ENCODE peak calls at places on chromosomes 4 and X, in seven cellular contexts. One of them, this sample, is unnamed.

GRCh38 chr4:109432676-109433075 is 939 bp upstream of the SEC24B start:
- DNase-seq in Peyer's patch: no peak
- DNase-seq in lower lobe of right lung: no peak
- DNase-seq in HCT116: no peak
- DNase-seq in CD8-positive, alpha-beta memory T cell: no peak
- DNase-seq in brain microvascular endothelial cell: peak; percentile 70
- DNase-seq in pancreas: no peak
- DNase-seq in this sample: peak; percentile 48

GRCh38 chr4:8050555-8051206 is 107.9 kb downstream of the ABLIM2 start:
- DNase-seq in Peyer's patch: no peak
- DNase-seq in lower lobe of right lung: peak; percentile 80
- DNase-seq in HCT116: no peak
- DNase-seq in CD8-positive, alpha-beta memory T cell: no peak
- DNase-seq in brain microvascular endothelial cell: peak; percentile 19
- DNase-seq in pancreas: peak; percentile 64
- DNase-seq in this sample: no peak

GRCh38 chrX:23832750-23833149 is 49.8 kb downstream of the SAT1 start:
- DNase-seq in Peyer's patch: no peak
- DNase-seq in lower lobe of right lung: no peak
- DNase-seq in HCT116: no peak
- DNase-seq in CD8-positive, alpha-beta memory T cell: no peak
- DNase-seq in brain microvascular endothelial cell: no peak
- DNase-seq in pancreas: no peak
- DNase-seq in this sample: no peak

GRCh38 chr4:4761128-4761991 is 98.1 kb upstream of the MSX1 start:
- DNase-seq in Peyer's patch: no peak
- DNase-seq in lower lobe of right lung: no peak
- DNase-seq in HCT116: peak; percentile 76
- DNase-seq in CD8-positive, alpha-beta memory T cell: no peak
- DNase-seq in brain microvascular endothelial cell: no peak
- DNase-seq in pancreas: no peak
- DNase-seq in this sample: no peak

GRCh38 chrX:55710701-55711100 is 6.8 kb upstream of the RRAGB start:
- DNase-seq in Peyer's patch: no peak
- DNase-seq in lower lobe of right lung: no peak
- DNase-seq in HCT116: no peak
- DNase-seq in CD8-positive, alpha-beta memory T cell: no peak
- DNase-seq in brain microvascular endothelial cell: peak; percentile 24
- DNase-seq in pancreas: peak; percentile 10
- DNase-seq in this sample: peak; percentile 70

GRCh38 chrX:7132335-7133035 is 15.0 kb upstream of the STS start:
- DNase-seq in Peyer's patch: peak; percentile 68
- DNase-seq in lower lobe of right lung: peak; percentile 74
- DNase-seq in HCT116: peak; percentile 56
- DNase-seq in CD8-positive, alpha-beta memory T cell: no peak
- DNase-seq in brain microvascular endothelial cell: peak; percentile 86
- DNase-seq in pancreas: peak; percentile 84
- DNase-seq in this sample: peak; percentile 91

GRCh38 chr4:15649914-15650545 is 5.1 kb downstream of the FBXL5 start:
- DNase-seq in Peyer's patch: no peak
- DNase-seq in lower lobe of right lung: no peak
- DNase-seq in HCT116: peak; percentile 45
- DNase-seq in CD8-positive, alpha-beta memory T cell: peak; percentile 17
- DNase-seq in brain microvascular endothelial cell: peak; percentile 52
- DNase-seq in pancreas: peak; percentile 28
- DNase-seq in this sample: peak; percentile 61

GRCh38 chr4:185238261-185238681 is 28.9 kb downstream of the SNX25 start:
- DNase-seq in Peyer's patch: no peak
- DNase-seq in lower lobe of right lung: no peak
- DNase-seq in HCT116: no peak
- DNase-seq in CD8-positive, alpha-beta memory T cell: no peak
- DNase-seq in brain microvascular endothelial cell: peak; percentile 48
- DNase-seq in pancreas: no peak
- DNase-seq in this sample: no peak

GRCh38 chrX:63661676-63662075 is 123.3 kb downstream of the ARHGEF9 start:
- DNase-seq in Peyer's patch: no peak
- DNase-seq in lower lobe of right lung: no peak
- DNase-seq in HCT116: no peak
- DNase-seq in CD8-positive, alpha-beta memory T cell: no peak
- DNase-seq in brain microvascular endothelial cell: no peak
- DNase-seq in pancreas: no peak
- DNase-seq in this sample: no peak

GRCh38 chrX:154411981-154412340 is 622 bp downstream of the TAFAZZIN start:
- DNase-seq in Peyer's patch: peak; percentile 74
- DNase-seq in lower lobe of right lung: peak; percentile 81
- DNase-seq in HCT116: no peak
- DNase-seq in CD8-positive, alpha-beta memory T cell: no peak
- DNase-seq in brain microvascular endothelial cell: no peak
- DNase-seq in pancreas: peak; percentile 49
- DNase-seq in this sample: no peak

GRCh38 chr4:85132570-85132969 is 166.1 kb upstream of the WDFY3 start:
- DNase-seq in Peyer's patch: no peak
- DNase-seq in lower lobe of right lung: no peak
- DNase-seq in HCT116: no peak
- DNase-seq in CD8-positive, alpha-beta memory T cell: no peak
- DNase-seq in brain microvascular endothelial cell: no peak
- DNase-seq in pancreas: no peak
- DNase-seq in this sample: no peak

GRCh38 chr4:184417802-184418511 is 56.4 kb downstream of the IRF2 start:
- DNase-seq in Peyer's patch: no peak
- DNase-seq in lower lobe of right lung: no peak
- DNase-seq in HCT116: peak; percentile 51
- DNase-seq in CD8-positive, alpha-beta memory T cell: no peak
- DNase-seq in brain microvascular endothelial cell: peak; percentile 58
- DNase-seq in pancreas: no peak
- DNase-seq in this sample: peak; percentile 99

GRCh38 chr4:129344058-129344457 is 248.1 kb downstream of the C4orf33 start:
- DNase-seq in Peyer's patch: no peak
- DNase-seq in lower lobe of right lung: no peak
- DNase-seq in HCT116: peak; percentile 39
- DNase-seq in CD8-positive, alpha-beta memory T cell: no peak
- DNase-seq in brain microvascular endothelial cell: peak; percentile 40
- DNase-seq in pancreas: peak; percentile 35
- DNase-seq in this sample: peak; percentile 64

GRCh38 chr4:183008492-183008891 is 90.6 kb upstream of the WWC2 start:
- DNase-seq in Peyer's patch: no peak
- DNase-seq in lower lobe of right lung: no peak
- DNase-seq in HCT116: no peak
- DNase-seq in CD8-positive, alpha-beta memory T cell: no peak
- DNase-seq in brain microvascular endothelial cell: no peak
- DNase-seq in pancreas: no peak
- DNase-seq in this sample: no peak

GRCh38 chrX:109931677-109932076 is 71.2 kb upstream of the TMEM164 start:
- DNase-seq in Peyer's patch: no peak
- DNase-seq in lower lobe of right lung: no peak
- DNase-seq in HCT116: no peak
- DNase-seq in CD8-positive, alpha-beta memory T cell: no peak
- DNase-seq in brain microvascular endothelial cell: no peak
- DNase-seq in pancreas: no peak
- DNase-seq in this sample: no peak

GRCh38 chrX:109927663-109928273 is 75.1 kb upstream of the TMEM164 start:
- DNase-seq in Peyer's patch: no peak
- DNase-seq in lower lobe of right lung: no peak
- DNase-seq in HCT116: no peak
- DNase-seq in CD8-positive, alpha-beta memory T cell: no peak
- DNase-seq in brain microvascular endothelial cell: no peak
- DNase-seq in pancreas: no peak
- DNase-seq in this sample: no peak

GRCh38 chrX:109926118-109926517 is 76.8 kb upstream of the TMEM164 start:
- DNase-seq in Peyer's patch: no peak
- DNase-seq in lower lobe of right lung: no peak
- DNase-seq in HCT116: no peak
- DNase-seq in CD8-positive, alpha-beta memory T cell: no peak
- DNase-seq in brain microvascular endothelial cell: no peak
- DNase-seq in pancreas: no peak
- DNase-seq in this sample: no peak

GRCh38 chrX:109926743-109927662 is 75.9 kb upstream of the TMEM164 start:
- DNase-seq in Peyer's patch: no peak
- DNase-seq in lower lobe of right lung: no peak
- DNase-seq in HCT116: no peak
- DNase-seq in CD8-positive, alpha-beta memory T cell: no peak
- DNase-seq in brain microvascular endothelial cell: no peak
- DNase-seq in pancreas: no peak
- DNase-seq in this sample: no peak

DNA sequence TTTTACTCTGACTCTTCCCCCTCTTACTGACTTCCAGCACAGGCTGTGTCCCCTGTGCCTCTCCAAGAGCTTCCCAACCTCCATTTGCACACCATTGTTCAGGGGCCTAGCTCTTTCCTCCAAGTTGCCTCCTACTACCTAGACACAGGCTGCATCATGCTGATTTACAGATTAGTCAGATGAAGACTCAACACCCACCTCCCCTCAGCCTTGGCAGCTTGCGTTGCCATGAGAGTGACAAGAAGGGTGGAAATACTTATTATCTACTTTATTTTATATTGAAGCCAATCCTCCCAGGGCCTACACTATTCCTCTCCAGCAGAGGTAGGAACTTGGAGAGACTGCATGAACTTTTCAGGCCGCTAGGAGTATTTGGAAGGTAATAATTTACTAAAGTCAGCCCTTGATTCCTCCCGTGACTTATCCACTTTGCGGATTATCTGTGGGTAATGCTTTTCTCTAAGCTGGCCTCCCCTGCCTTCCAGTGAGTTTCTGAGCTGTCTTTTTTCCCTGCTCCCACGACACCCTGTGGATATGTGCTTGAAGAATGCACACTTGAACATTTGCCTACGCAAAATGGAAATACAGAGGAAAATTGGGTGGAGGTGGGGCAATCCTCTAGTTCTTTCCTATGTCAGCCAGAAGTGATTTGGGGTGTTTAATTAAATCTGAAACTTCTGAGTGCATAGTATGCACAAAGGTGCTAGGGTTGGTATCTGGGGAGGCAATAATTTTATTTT is 74.1 kb upstream of the TMEM164 start:
- DNase-seq in Peyer's patch: no peak
- DNase-seq in lower lobe of right lung: no peak
- DNase-seq in HCT116: no peak
- DNase-seq in CD8-positive, alpha-beta memory T cell: no peak
- DNase-seq in brain microvascular endothelial cell: no peak
- DNase-seq in pancreas: no peak
- DNase-seq in this sample: no peak
- H3K27me3 ChIP-seq in Peyer's patch: no peaks in the 10 kb centered on the region
- H3K27me3 ChIP-seq in lower lobe of right lung: no peaks in the 10 kb centered on the region
- H3K27me3 ChIP-seq in HCT116: no peaks in the 10 kb centered on the region
- H3K27me3 ChIP-seq in CD8-positive, alpha-beta memory T cell: no peaks in the 10 kb centered on the region
- H3K27me3 ChIP-seq in brain microvascular endothelial cell: no peaks in the 10 kb centered on the region
- H3K27me3 ChIP-seq in pancreas: peaks cover 3% of the 10 kb centered on the region
- H3K27me3 ChIP-seq in this sample: no peaks in the 10 kb centered on the region

GRCh38 chrX:53036149-53036548 is 12.4 kb upstream of the GPR173 start:
- DNase-seq in Peyer's patch: no peak
- DNase-seq in lower lobe of right lung: no peak
- DNase-seq in HCT116: no peak
- DNase-seq in CD8-positive, alpha-beta memory T cell: no peak
- DNase-seq in brain microvascular endothelial cell: no peak
- DNase-seq in pancreas: no peak
- DNase-seq in this sample: no peak

GRCh38 chrX:53045002-53045401 is 3.6 kb upstream of the GPR173 start:
- DNase-seq in Peyer's patch: no peak
- DNase-seq in lower lobe of right lung: no peak
- DNase-seq in HCT116: no peak
- DNase-seq in CD8-positive, alpha-beta memory T cell: no peak
- DNase-seq in brain microvascular endothelial cell: no peak
- DNase-seq in pancreas: no peak
- DNase-seq in this sample: no peak

GRCh38 chrX:53039239-53039638 is 9.3 kb upstream of the GPR173 start:
- DNase-seq in Peyer's patch: no peak
- DNase-seq in lower lobe of right lung: no peak
- DNase-seq in HCT116: no peak
- DNase-seq in CD8-positive, alpha-beta memory T cell: no peak
- DNase-seq in brain microvascular endothelial cell: no peak
- DNase-seq in pancreas: no peak
- DNase-seq in this sample: no peak
- H3K27me3 ChIP-seq in Peyer's patch: no peaks in the 10 kb centered on the region
- H3K27me3 ChIP-seq in lower lobe of right lung: no peaks in the 10 kb centered on the region
- H3K27me3 ChIP-seq in HCT116: no peaks in the 10 kb centered on the region
- H3K27me3 ChIP-seq in CD8-positive, alpha-beta memory T cell: no peaks in the 10 kb centered on the region
- H3K27me3 ChIP-seq in brain microvascular endothelial cell: peaks cover 3% of the 10 kb centered on the region
- H3K27me3 ChIP-seq in pancreas: no peaks in the 10 kb centered on the region
- H3K27me3 ChIP-seq in this sample: no peaks in the 10 kb centered on the region

GRCh38 chrX:129731228-129731627 is 7.6 kb upstream of the XPNPEP2 start:
- DNase-seq in Peyer's patch: no peak
- DNase-seq in lower lobe of right lung: no peak
- DNase-seq in HCT116: no peak
- DNase-seq in CD8-positive, alpha-beta memory T cell: no peak
- DNase-seq in brain microvascular endothelial cell: no peak
- DNase-seq in pancreas: no peak
- DNase-seq in this sample: no peak
- H3K27me3 ChIP-seq in Peyer's patch: no peaks in the 10 kb centered on the region
- H3K27me3 ChIP-seq in lower lobe of right lung: no peaks in the 10 kb centered on the region
- H3K27me3 ChIP-seq in HCT116: no peaks in the 10 kb centered on the region
- H3K27me3 ChIP-seq in CD8-positive, alpha-beta memory T cell: no peaks in the 10 kb centered on the region
- H3K27me3 ChIP-seq in brain microvascular endothelial cell: no peaks in the 10 kb centered on the region
- H3K27me3 ChIP-seq in pancreas: no peaks in the 10 kb centered on the region
- H3K27me3 ChIP-seq in this sample: no peaks in the 10 kb centered on the region

GRCh38 chrX:151175283-151176062 is 911 bp upstream of the GPR50 start:
- DNase-seq in Peyer's patch: no peak
- DNase-seq in lower lobe of right lung: no peak
- DNase-seq in HCT116: no peak
- DNase-seq in CD8-positive, alpha-beta memory T cell: no peak
- DNase-seq in brain microvascular endothelial cell: no peak
- DNase-seq in pancreas: no peak
- DNase-seq in this sample: no peak

GRCh38 chrX:151178746-151179145 is 2.4 kb downstream of the GPR50 start:
- DNase-seq in Peyer's patch: no peak
- DNase-seq in lower lobe of right lung: no peak
- DNase-seq in HCT116: no peak
- DNase-seq in CD8-positive, alpha-beta memory T cell: no peak
- DNase-seq in brain microvascular endothelial cell: no peak
- DNase-seq in pancreas: no peak
- DNase-seq in this sample: no peak

GRCh38 chrX:151177141-151178027 is 1.0 kb downstream of the GPR50 start:
- DNase-seq in Peyer's patch: no peak
- DNase-seq in lower lobe of right lung: no peak
- DNase-seq in HCT116: no peak
- DNase-seq in CD8-positive, alpha-beta memory T cell: no peak
- DNase-seq in brain microvascular endothelial cell: no peak
- DNase-seq in pancreas: no peak
- DNase-seq in this sample: no peak

GRCh38 chrX:151176351-151176750 is at the start of gene GPR50:
- DNase-seq in Peyer's patch: no peak
- DNase-seq in lower lobe of right lung: no peak
- DNase-seq in HCT116: no peak
- DNase-seq in CD8-positive, alpha-beta memory T cell: no peak
- DNase-seq in brain microvascular endothelial cell: no peak
- DNase-seq in pancreas: no peak
- DNase-seq in this sample: no peak

DNA sequence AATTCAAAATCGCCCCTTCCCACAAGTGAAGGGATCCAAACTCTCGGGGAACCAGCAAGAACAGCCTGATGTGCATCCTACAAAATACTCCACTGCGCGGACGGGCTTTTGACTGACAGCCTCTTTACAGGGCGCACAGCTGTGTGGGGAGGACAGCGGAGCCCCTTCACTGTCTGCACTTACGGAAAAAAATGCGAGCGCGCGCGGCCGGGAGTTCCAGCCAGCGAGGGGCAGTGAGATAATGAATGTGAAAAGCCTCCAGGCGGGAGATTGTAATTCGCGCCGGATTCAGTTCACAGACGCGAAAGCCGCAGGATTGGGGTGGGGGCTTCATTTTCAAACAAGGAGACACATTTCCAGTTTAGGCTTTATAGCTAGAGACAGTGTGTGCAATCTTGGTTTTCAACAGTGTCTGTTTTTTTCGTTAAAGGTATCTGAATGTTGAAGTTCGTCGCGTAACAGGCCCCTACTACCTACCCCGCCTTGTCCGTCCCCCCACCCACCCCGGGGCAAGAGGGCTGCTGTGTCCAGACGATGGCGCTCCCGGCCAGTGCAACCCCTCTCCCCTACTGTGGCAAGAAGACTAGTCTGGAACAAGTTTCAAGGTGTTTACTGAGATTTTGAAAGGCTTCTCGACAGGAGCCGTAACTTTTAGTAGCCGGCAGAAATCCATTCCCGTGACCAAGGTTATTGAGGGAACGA is 1.7 kb upstream of the GPR50 start:
- DNase-seq in Peyer's patch: no peak
- DNase-seq in lower lobe of right lung: no peak
- DNase-seq in HCT116: no peak
- DNase-seq in CD8-positive, alpha-beta memory T cell: no peak
- DNase-seq in brain microvascular endothelial cell: no peak
- DNase-seq in pancreas: no peak
- DNase-seq in this sample: no peak
- H3K27me3 ChIP-seq in Peyer's patch: no peaks in the 10 kb centered on the region
- H3K27me3 ChIP-seq in lower lobe of right lung: peaks cover 13% of the 10 kb centered on the region
- H3K27me3 ChIP-seq in HCT116: no peaks in the 10 kb centered on the region
- H3K27me3 ChIP-seq in CD8-positive, alpha-beta memory T cell: no peaks in the 10 kb centered on the region
- H3K27me3 ChIP-seq in brain microvascular endothelial cell: peaks cover 9% of the 10 kb centered on the region
- H3K27me3 ChIP-seq in pancreas: no peaks in the 10 kb centered on the region
- H3K27me3 ChIP-seq in this sample: peaks cover 11% of the 10 kb centered on the region

This sample was measured in bronchial epithelial cell.